ENCODE peak calls at places on chromosomes 1 and 21, in four cellular contexts. Z is heart left ventricle; T is colonic mucosa; J is CD8-positive, alpha-beta T cell. G is an unnamed sample.

GRCh38 chr1:167412920-167413319 is 105.4 kb downstream of the CD247 start:
- DNase-seq in Z (no peak), T (no peak), J (no peak), G (no peak)

GRCh38 chr21:41321908-41322495 is 5.4 kb downstream of the FAM3B start:
- DNase-seq in Z (no peak), T (no peak), J (no peak), G (no peak)

GRCh38 chr21:45393833-45394638 is 10.9 kb upstream of the COL18A1 start:
- DNase-seq in Z (peak; percentile 29), T (no peak), J (no peak), G (no peak)

GRCh38 chr1:174954686-174955669 is 44.8 kb upstream of the CACYBP start:
- DNase-seq in Z (no peak), T (no peak), J (no peak), G (no peak)

GRCh38 chr1:234528073-234528865 is 49.3 kb upstream of the TARBP1 start:
- DNase-seq in Z (no peak), T (no peak), J (no peak), G (no peak)

GRCh38 chr1:2444138-2444591 is 31.8 kb upstream of the PEX10 start:
- DNase-seq in Z (no peak), T (no peak), J (no peak), G (no peak)

GRCh38 chr1:164983023-164983650 is 373.4 kb downstream of the LMX1A start:
- DNase-seq in Z (no peak), T (no peak), J (no peak), G (no peak)

GRCh38 chr1:178093958-178094751 is at the start of gene RASAL2:
- DNase-seq in Z (peak; percentile 86), T (peak; percentile 57), J (no peak), G (peak; percentile 67)

GRCh38 chr1:161730050-161730564 is 8.8 kb downstream of the FCRLB start:
- DNase-seq in Z (no peak), T (no peak), J (no peak), G (no peak)

GRCh38 chr1:12005488-12006166 is 13.7 kb upstream of the MIIP start:
- DNase-seq in Z (no peak), T (no peak), J (no peak), G (no peak)
- H3K36me3 ChIP-seq in Z (peaks cover 70% of the 10 kb centered on the region), T (peaks cover 50% of the 10 kb centered on the region), J (peaks cover 60% of the 10 kb centered on the region), G (peaks cover 99% of the 10 kb centered on the region)

DNA sequence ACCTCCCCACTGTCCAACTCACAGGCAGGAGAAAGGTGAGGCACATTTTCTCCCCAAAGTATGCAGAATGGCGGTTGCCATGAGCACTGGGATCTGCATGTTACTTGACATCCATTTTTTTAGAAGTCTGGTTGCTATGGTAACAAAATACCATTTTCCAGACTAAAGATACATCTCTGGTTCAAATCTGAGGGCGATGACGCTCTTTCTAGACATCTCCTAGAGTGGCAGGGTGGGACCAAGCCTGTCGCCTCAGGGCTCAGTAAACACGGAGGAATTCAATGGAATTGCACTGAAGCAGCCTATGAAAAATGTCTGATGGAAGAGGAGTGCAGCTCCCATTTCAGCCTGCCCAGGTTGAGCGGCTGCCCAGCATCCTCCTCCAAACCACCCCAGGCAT is 21.5 kb upstream of the FAM43B start:
- DNase-seq in Z (no peak), T (no peak), J (no peak), G (no peak)
- H3K27me3 ChIP-seq in Z (no peaks in the 10 kb centered on the region), T (peaks cover 3% of the 10 kb centered on the region), J (no peaks in the 10 kb centered on the region), G (no peaks in the 10 kb centered on the region)

GRCh38 chr1:203593723-203594122 is 32.9 kb upstream of the ATP2B4 start:
- DNase-seq in Z (no peak), T (peak; percentile 29), J (peak; percentile 74), G (no peak)
- TF ChIP-seq CTCF in Z (peak; percentile 38), T (peak; percentile 40), J (peak; percentile 35), G (no peak)

DNA sequence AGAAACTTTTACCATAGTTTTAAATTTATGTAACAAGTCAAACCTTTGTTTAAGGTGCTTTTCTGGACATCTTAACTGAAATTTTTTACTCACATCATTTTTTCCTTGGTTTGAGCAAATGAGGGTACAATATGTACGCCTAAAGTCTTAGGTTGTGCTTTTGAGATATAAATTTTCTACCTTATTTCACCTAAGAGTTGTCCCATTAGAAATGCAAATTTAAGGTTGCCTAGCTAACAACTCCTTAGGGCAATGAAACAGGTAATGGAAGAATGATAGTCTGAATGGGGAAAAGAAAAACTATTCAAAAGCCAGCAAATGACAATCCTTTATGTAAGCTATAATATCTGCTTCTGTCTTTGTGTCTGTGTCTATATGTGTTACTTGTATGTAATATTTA is 19.6 kb downstream of the NRDC start:
- DNase-seq in Z (no peak), T (no peak), J (no peak), G (no peak)
- H3K36me3 ChIP-seq in Z (no peaks in the 10 kb centered on the region), T (no peaks in the 10 kb centered on the region), J (no peaks in the 10 kb centered on the region), G (no peaks in the 10 kb centered on the region)

G was measured in right atrium auricular region.